ENCODE peak calls at places on chromosomes 4 and X, in seven cellular contexts. L, Y, T, D, R, W and N are unnamed samples. For H3K4me1, the result is how much of the 10 kb centered on the place peaks cover.

GRCh38 chr4:56981795-56982201 is 3.1 kb downstream of the POLR2B start:
- DNase-seq in L (peak), Y (no peak), T (no peak), D (no peak), R (no peak), W (no peak), N (no peak)

GRCh38 chr4:89438102-89438831 is 130.7 kb upstream of the GPRIN3 start:
- DNase-seq in L (peak), Y (no peak), T (peak), D (peak), R (no peak), W (no peak), N (no peak)

GRCh38 chr4:41652971-41653370 is 95.6 kb downstream of the PHOX2B start:
- DNase-seq in L (no peak), Y (no peak), T (no peak), D (no peak), R (no peak), W (no peak), N (no peak)

GRCh38 chr4:5374994-5375393 is 323.7 kb downstream of the STK32B start:
- DNase-seq in L (no peak), Y (no peak), T (no peak), D (no peak), R (no peak), W (peak), N (no peak)

GRCh38 chr4:113153529-113154101 is 104.2 kb downstream of the ANK2 start:
- DNase-seq in L (no peak), Y (no peak), T (peak), D (no peak), R (no peak), W (no peak), N (no peak)

GRCh38 chr4:1873776-1874175 is 2.6 kb downstream of the NSD2 start:
- DNase-seq in L (no peak), Y (no peak), T (peak), D (no peak), R (no peak), W (no peak), N (no peak)

GRCh38 chr4:54945838-54946237 is 179.6 kb downstream of the KDR start:
- DNase-seq in L (no peak), Y (no peak), T (no peak), D (no peak), R (no peak), W (no peak), N (no peak)

GRCh38 chr4:14225683-14226207 is 598.2 kb upstream of the BOD1L1 start:
- DNase-seq in L (no peak), Y (no peak), T (no peak), D (no peak), R (no peak), W (no peak), N (no peak)

GRCh38 chrX:118437283-118437682 is 58.3 kb upstream of the DOCK11 start:
- DNase-seq in L (no peak), Y (no peak), T (peak), D (no peak), R (no peak), W (no peak), N (no peak)

GRCh38 chrX:9862525-9862924 is 76.3 kb downstream of the SHROOM2 start:
- DNase-seq in L (no peak), Y (no peak), T (no peak), D (no peak), R (no peak), W (no peak), N (no peak)

GRCh38 chr4:152851226-152851625 is 71.5 kb downstream of the ARFIP1 start:
- DNase-seq in L (no peak), Y (no peak), T (no peak), D (no peak), R (no peak), W (no peak), N (no peak)

GRCh38 chrX:40950546-40950945 is 134.7 kb upstream of the USP9X start:
- DNase-seq in L (no peak), Y (no peak), T (no peak), D (no peak), R (no peak), W (no peak), N (no peak)

GRCh38 chr4:149896428-149896827 is 80.8 kb upstream of the IQCM start:
- DNase-seq in L (peak), Y (no peak), T (no peak), D (no peak), R (no peak), W (no peak), N (no peak)

GRCh38 chr4:26820346-26820745 is 40.3 kb upstream of the STIM2 start:
- DNase-seq in L (no peak), Y (no peak), T (no peak), D (no peak), R (no peak), W (no peak), N (no peak)
- H3K4me3 ChIP-seq in L (no peak), Y (no peak), T (no peak), D (no peak), R (no peak), W (no peak), N (no peak)

DNA sequence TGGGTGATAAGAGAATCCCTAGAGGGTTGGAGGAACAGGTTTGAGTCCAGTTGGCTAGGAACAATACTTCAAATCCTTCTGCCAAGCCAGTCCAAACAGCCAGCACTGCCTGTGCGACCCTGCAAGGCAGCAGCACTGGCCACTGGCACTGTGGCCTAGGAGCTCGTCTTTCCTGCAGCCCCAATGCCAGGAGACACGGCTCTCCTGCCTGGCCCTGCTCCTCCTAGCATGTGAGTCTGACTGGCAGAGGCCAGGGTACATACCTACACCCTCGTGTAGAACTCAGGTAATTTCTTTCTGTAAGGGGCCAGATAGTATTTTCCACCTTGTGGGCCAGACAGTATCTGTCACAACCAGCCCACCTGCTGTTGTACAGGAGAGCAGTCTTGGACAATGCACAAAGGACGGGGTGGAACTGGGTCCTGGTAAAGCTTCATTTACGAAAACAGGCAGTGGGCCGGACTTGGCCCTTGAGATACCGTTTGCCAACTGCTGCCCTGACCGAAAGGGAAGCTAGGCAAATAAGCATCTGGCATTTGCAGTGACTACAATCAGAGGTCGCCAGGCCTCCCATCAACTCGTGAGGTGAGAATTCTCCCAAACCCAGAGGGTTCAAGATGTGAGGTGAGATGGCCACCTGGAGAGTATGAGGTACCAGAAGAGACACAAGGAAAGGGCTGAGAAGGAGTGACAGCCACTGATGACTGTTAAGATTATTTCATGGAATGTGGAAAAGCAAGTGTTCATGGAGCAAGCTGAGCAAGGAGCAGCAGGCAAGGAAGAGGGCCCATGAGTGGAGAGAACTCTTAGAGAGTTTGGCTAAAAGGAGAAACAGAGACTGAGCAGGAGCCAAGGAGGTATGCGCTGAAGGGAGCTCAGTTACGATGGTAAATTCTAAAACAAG is 29.8 kb upstream of the IRAK1 start:
- DNase-seq in L (no peak), Y (no peak), T (peak), D (no peak), R (no peak), W (no peak), N (no peak)
- H3K4me1 ChIP-seq in L (under half), Y (under half), T (under half), D (under half), R (under half), W (under half), N (under half)

GRCh38 chrX:153161952-153162351 is 17.1 kb upstream of the MAGEA1 start:
- DNase-seq in L (no peak), Y (no peak), T (no peak), D (no peak), R (no peak), W (no peak), N (no peak)
- H3K4me3 ChIP-seq in L (no peak), Y (no peak), T (no peak), D (no peak), R (no peak), W (no peak), N (no peak)

DNA sequence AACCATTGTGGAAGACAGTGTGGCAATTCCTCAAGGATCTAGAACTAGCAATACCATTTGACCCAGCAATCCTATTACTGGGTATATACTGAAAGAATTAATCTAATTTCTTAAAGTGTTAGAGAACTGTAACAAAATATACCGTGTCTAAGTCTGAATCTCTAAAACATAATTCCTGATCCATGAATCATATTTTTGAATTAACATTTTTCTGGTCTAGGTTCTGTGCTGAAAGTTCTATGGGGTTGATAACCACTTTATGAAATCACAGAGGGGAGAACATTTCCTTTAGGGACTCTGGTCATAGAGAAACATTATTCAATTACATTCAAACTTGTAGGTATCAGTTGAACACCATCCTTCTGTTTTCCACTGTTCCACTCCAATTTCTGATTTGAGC is 91.9 kb upstream of the ETNPPL start:
- DNase-seq in L (no peak), Y (no peak), T (no peak), D (no peak), R (no peak), W (no peak), N (no peak)
- H3K4me1 ChIP-seq in L (under half), Y (under half), T (under half), D (under half), R (under half), W (under half), N (under half)